ENCODE peak calls at places on chromosomes 7 and 10, in four cellular contexts. N is adipocyte, P is Panc1, A is esophagus squamous epithelium. U is an unnamed sample. For H3K4me1, the result is how much of the 10 kb centered on the place peaks cover.

GRCh38 chr7:46576950-46577349 is 655.9 kb upstream of the IGFBP3 start:
- DNase-seq in A (no peak), P (no peak), N (peak), U (no peak)

GRCh38 chr10:24556746-24557742 is 166.6 kb downstream of the ARHGAP21 start:
- DNase-seq in A (no peak), P (peak), N (peak), U (no peak)

GRCh38 chr7:150481955-150482354 is 31.5 kb downstream of the GIMAP8 start:
- DNase-seq in A (no peak), P (no peak), N (no peak), U (no peak)

GRCh38 chr7:135342887-135343286 is 109.2 kb downstream of the STRA8 start:
- DNase-seq in A (no peak), P (no peak), N (no peak), U (no peak)

GRCh38 chr7:131235489-131236317 is 92.0 kb upstream of the MKLN1 start:
- DNase-seq in N (peak), P (peak), A (no peak), U (peak)

GRCh38 chr7:46424934-46425333 is 503.9 kb upstream of the IGFBP3 start:
- DNase-seq in P (no peak), N (no peak), A (no peak), U (no peak)

GRCh38 chr10:127619550-127619949 is 70.4 kb downstream of the NPS start:
- DNase-seq in N (no peak), A (no peak), P (no peak), U (no peak)

GRCh38 chr7:39746162-39746782 is 122.9 kb downstream of the RALA start:
- DNase-seq in N (peak), A (no peak), P (peak), U (peak)

GRCh38 chr10:42997849-42998165 is 79.1 kb upstream of the RET start:
- DNase-seq in N (no peak), A (no peak), P (no peak), U (no peak)

GRCh38 chr10:94251568-94251967 is 111.2 kb downstream of the NOC3L start:
- DNase-seq in P (no peak), A (no peak), N (no peak), U (no peak)

GRCh38 chr10:93445978-93446720 is 36.0 kb downstream of the MYOF start:
- DNase-seq in A (no peak), P (no peak), N (no peak), U (no peak)

GRCh38 chr7:55440040-55440690 is 75.0 kb downstream of the LANCL2 start:
- DNase-seq in P (no peak), A (no peak), N (no peak), U (no peak)
- H3K4me1 ChIP-seq in P (under half), A (under half), N (under half), U (under half)

DNA sequence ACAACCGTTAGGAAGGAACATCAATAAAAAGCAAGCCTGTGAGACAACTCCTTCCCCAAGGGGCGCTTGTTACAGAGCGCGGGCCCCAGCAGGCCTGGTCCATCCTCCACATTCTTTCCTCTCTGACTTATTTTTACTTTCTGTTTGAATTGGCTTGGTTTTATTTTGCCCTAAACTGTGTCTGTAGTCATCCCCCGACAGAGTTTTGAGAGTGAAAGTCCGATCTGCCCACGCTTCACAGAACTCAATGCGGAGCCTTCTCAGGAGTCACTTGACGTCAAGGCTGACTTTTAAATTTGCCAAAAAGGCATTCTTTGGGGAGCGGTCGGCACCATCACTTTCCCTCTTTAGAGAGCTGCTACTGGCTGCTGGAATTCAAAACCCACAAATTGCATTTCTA is 150.1 kb upstream of the KLF6 start:
- DNase-seq in A (no peak), N (peak), P (no peak), U (peak)
- H3K4me3 ChIP-seq in A (peak), N (peak), P (no peak), U (peak)

GRCh38 chr10:29991382-29991781 is 68.0 kb downstream of the JCAD start:
- DNase-seq in P (no peak), A (no peak), N (no peak), U (no peak)

GRCh38 chr10:29998142-29998808 is 61.1 kb downstream of the JCAD start:
- DNase-seq in P (peak), N (peak), A (no peak), U (peak)

GRCh38 chr10:29996842-29997123 is 62.6 kb downstream of the JCAD start:
- DNase-seq in A (no peak), P (no peak), N (no peak), U (no peak)

GRCh38 chr10:29994833-29995232 is 64.6 kb downstream of the JCAD start:
- DNase-seq in N (no peak), A (no peak), P (no peak), U (no peak)

DNA sequence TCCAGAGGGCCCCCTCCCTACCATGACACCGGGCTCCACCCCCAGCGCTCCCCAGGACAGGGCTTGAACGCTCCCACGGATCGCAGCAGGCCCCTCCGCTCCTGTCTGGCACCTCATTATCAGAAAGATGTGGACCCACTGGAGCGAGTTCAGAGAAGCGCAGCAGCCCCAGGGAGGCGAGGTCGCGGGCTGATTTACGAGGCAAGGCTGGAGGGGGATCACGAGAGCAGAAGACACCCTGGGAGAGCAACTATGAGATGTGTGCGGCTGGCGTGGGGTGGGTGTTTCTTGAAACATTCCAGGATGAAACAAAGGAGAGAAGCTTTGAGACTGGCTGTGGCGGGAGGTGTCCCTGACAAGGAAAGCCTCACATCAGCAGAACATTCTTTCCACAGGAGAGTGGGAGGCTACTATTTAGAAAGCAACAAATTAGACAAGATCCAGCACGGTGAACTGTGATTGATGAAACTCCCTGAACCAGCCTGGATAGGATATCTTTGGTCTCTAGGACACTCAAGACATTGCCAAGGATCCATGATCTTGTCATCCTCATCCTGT is 66.0 kb downstream of the JCAD start:
- DNase-seq in N (no peak), A (no peak), P (no peak), U (no peak)
- H3K4me1 ChIP-seq in N (under half), A (under half), P (under half), U (under half)

DNA sequence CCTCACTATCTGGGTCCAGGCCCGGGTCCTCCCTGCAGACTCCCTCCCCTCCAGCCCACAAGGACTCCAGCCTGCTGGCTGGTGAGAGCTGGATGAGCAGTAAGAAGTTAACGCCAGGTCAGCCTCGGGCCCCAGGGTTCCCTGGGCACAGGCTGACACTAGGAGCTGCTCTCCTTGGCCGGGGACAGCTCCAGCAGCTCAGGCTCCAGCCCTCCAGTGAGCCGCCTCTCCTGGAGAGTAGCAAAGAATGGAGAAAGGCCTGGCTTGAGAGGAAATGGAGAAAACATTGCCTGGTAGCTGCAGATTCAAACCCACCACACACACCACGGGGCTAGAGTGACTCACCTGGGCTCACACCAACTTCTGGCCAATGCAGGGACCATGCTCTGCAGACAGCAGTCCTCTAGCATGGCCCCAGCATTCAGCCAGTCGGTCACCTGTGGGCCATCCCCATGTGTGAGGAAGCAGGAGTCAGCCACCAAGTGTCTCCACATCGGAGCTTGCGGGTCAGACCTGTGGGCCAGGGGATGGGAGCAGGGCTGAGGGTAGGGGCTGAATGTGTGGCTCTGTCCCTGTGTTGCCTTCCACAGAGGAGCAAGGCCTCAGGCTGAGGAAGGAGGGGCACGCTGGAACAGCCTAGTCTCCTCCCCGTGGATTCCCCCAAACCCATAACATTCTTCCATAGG is 6.5 kb downstream of the SAP25 start:
- DNase-seq in P (no peak), A (no peak), N (no peak), U (no peak)
- H3K4me3 ChIP-seq in P (no peak), A (no peak), N (no peak), U (no peak)

GRCh38 chr10:11149499-11149898 is 131.8 kb downstream of the CELF2 start:
- DNase-seq in N (no peak), A (no peak), P (no peak), U (peak)

GRCh38 chr10:11148131-11148530 is 130.5 kb downstream of the CELF2 start:
- DNase-seq in N (no peak), P (no peak), A (no peak), U (no peak)

GRCh38 chr10:11147723-11148122 is 130.1 kb downstream of the CELF2 start:
- DNase-seq in N (no peak), A (no peak), P (no peak), U (no peak)

GRCh38 chr10:11150255-11150731 is 132.6 kb downstream of the CELF2 start:
- DNase-seq in A (no peak), N (no peak), P (no peak), U (no peak)

GRCh38 chr10:11148638-11149037 is 131.0 kb downstream of the CELF2 start:
- DNase-seq in N (no peak), P (no peak), A (no peak), U (no peak)
- H3K4me1 ChIP-seq in N (under half), P (under half), A (under half), U (half or more)

GRCh38 chr10:70694410-70695179 is 22.3 kb downstream of the ADAMTS14 start:
- DNase-seq in P (no peak), N (peak), A (no peak), U (no peak)
- H3K4me3 ChIP-seq in P (no peak), N (peak), A (no peak), U (no peak)

DNA sequence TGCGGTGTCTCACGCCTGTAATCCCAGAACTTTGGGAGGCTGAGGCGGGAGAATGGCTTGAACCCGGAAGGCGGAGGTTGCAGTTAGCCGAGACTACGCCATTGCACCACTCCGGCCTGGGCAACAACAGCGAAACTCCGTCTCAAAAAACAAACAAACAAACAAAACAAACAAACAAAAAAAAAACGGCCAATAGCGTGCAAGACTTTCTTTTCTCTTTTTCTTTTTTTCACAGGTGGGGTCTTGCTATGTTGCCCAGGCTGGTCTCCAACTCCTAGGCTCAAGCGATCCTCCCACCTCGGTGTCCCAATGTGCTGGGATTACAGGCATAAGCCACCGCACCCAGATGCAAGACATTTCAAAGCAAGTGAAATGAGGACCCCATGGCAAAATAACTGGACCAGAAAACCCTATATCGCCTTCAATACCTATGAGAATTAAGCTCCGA is 1.6 kb downstream of the PSAP start:
- DNase-seq in P (no peak), N (no peak), A (no peak), U (no peak)
- H3K4me1 ChIP-seq in P (half or more), N (half or more), A (under half), U (under half)

GRCh38 chr7:88818552-88818951 is 23.0 kb upstream of the TEX47 start:
- DNase-seq in P (no peak), A (no peak), N (no peak), U (no peak)
- H3K4me3 ChIP-seq in P (no peak), A (no peak), N (no peak), U (no peak)